ENCODE peak calls at places on chromosomes 16 and 17, in five cellular contexts. V is fibroblast of lung, T is gastrocnemius medialis, C is AG10803, G is spleen. F is an unnamed sample.

GRCh38 chr17:16343569-16343968 is 9.7 kb downstream of the CENPV start:
- DNase-seq in V (no peak), T (no peak), C (no peak), G (no peak), F (no peak)

GRCh38 chr17:67891481-67892119 is 66.3 kb downstream of the BPTF start:
- DNase-seq in V (peak; percentile 54), T (no peak), C (peak; percentile 68), G (no peak), F (no peak)

GRCh38 chr17:17463821-17464220 is 13.0 kb upstream of the MED9 start:
- DNase-seq in V (no peak), T (no peak), C (no peak), G (no peak), F (no peak)

GRCh38 chr17:29094101-29094708 is 51.3 kb downstream of the PIPOX start:
- DNase-seq in V (no peak), T (no peak), C (no peak), G (no peak), F (no peak)

GRCh38 chr17:17269926-17270773 is 10.9 kb downstream of the COPS3 start:
- DNase-seq in V (no peak), T (no peak), C (no peak), G (no peak), F (no peak)

GRCh38 chr16:61544165-61544564 is 492.1 kb downstream of the CDH8 start:
- DNase-seq in V (no peak), T (no peak), C (no peak), G (no peak), F (no peak)

GRCh38 chr17:10073026-10073425 is 125.4 kb downstream of the GAS7 start:
- DNase-seq in V (no peak), T (no peak), C (no peak), G (no peak), F (no peak)

GRCh38 chr17:40605301-40605700 is 40.0 kb upstream of the CCR7 start:
- DNase-seq in V (no peak), T (no peak), C (no peak), G (peak; percentile 57), F (no peak)

GRCh38 chr17:57114085-57114673 is 29.1 kb downstream of the AKAP1 start:
- DNase-seq in V (no peak), T (no peak), C (peak; percentile 9), G (peak; percentile 82), F (peak; percentile 66)

GRCh38 chr17:45091778-45092425 is 30.8 kb downstream of the NMT1 start:
- DNase-seq in V (peak; percentile 36), T (peak; percentile 58), C (peak; percentile 36), G (peak; percentile 21), F (no peak)

GRCh38 chr16:30068750-30069574 is 3.4 kb downstream of the ALDOA start:
- DNase-seq in V (no peak), T (no peak), C (no peak), G (no peak), F (no peak)

GRCh38 chr17:36939944-36940312 is 2.7 kb downstream of the LHX1 start:
- DNase-seq in V (no peak), T (no peak), C (no peak), G (no peak), F (no peak)

GRCh38 chr17:77233127-77233526 is 92.4 kb downstream of the SEC14L1 start:
- DNase-seq in V (no peak), T (no peak), C (no peak), G (no peak), F (no peak)

GRCh38 chr17:77237232-77238008 is 96.7 kb downstream of the SEC14L1 start:
- DNase-seq in V (no peak), T (no peak), C (peak; percentile 26), G (no peak), F (no peak)

GRCh38 chr17:77233635-77234334 is 93.0 kb downstream of the SEC14L1 start:
- DNase-seq in V (peak; percentile 89), T (peak; percentile 40), C (peak; percentile 55), G (no peak), F (no peak)

GRCh38 chr17:77234695-77235094 is 93.9 kb downstream of the SEC14L1 start:
- DNase-seq in V (no peak), T (no peak), C (no peak), G (no peak), F (no peak)

DNA sequence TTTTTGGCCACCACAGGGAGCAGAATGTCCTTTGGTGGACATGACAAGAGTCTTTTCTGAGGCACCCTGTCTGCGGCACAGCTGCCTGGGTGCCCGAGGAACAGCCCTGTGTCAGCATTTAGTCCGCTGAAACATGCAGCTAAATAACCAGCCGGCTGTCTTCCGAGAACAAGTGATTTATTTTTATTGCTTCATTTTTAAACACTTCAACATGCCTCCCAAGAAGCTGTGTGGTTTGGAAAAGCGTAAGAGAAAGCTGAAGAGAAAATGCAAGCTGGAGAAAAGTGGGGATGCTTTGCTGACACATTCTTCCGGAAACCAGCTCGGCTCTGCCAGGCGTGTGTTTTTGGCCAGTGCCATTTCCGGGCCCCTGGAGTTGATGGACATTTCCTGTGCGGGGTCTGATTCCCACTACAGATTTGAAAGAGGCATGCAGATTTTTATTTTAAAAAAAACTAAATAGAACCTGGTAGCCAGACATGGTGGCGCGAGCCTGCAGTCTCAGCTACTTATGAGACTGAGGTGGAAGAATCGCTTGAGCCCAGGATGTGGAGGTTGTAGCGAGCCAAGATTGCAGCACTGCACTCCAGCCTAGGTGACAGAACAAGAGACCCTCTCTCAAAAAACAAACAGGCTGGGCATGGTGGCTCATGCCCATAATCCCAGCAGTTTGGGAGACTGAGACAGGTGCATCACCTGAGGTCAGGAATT is 94.8 kb downstream of the SEC14L1 start:
- DNase-seq in V (peak; percentile 90), T (no peak), C (peak; percentile 96), G (no peak), F (peak; percentile 42)
- H3K4me3 ChIP-seq in V (peak overlapping the region; percentile 48), T (peak overlapping the region; percentile 2), C (peak overlapping the region; percentile 44), G (no peak overlapping the region), F (no peak overlapping the region)

DNA sequence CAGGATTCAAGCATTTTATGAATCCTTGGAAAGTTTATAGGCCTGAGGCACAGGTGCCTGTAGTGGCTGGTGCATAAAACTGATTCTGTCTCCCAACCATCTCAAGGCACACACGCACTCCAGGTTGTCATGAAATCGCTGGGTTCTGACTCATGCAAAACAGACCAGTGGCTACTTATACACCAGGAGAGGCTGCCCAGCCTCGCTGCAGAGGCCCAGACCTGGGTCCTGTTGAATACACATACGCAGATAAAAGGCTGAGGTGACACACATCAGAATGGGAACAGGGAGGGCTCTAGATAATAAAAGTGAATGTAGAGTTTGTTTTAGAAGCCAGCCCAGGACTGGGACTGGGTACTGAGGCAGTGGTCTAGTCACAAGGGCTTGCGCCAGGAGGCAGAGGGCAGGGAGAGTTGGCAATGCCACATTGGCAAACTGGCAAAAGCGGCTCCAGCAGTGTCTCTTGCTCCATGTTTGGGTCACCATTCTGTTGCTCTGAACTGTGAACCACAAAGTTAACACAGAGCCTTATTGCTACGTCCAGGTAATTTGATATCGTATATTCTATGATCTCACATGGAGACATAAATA is 13.6 kb downstream of the OR1D5 start:
- DNase-seq in V (peak; percentile 44), T (no peak), C (no peak), G (no peak), F (no peak)
- H3K4me3 ChIP-seq in V (peak overlapping the region; percentile 80), T (no peak overlapping the region), C (peak overlapping the region; percentile 85), G (peak overlapping the region; percentile 59), F (peak overlapping the region; percentile 48)

DNA sequence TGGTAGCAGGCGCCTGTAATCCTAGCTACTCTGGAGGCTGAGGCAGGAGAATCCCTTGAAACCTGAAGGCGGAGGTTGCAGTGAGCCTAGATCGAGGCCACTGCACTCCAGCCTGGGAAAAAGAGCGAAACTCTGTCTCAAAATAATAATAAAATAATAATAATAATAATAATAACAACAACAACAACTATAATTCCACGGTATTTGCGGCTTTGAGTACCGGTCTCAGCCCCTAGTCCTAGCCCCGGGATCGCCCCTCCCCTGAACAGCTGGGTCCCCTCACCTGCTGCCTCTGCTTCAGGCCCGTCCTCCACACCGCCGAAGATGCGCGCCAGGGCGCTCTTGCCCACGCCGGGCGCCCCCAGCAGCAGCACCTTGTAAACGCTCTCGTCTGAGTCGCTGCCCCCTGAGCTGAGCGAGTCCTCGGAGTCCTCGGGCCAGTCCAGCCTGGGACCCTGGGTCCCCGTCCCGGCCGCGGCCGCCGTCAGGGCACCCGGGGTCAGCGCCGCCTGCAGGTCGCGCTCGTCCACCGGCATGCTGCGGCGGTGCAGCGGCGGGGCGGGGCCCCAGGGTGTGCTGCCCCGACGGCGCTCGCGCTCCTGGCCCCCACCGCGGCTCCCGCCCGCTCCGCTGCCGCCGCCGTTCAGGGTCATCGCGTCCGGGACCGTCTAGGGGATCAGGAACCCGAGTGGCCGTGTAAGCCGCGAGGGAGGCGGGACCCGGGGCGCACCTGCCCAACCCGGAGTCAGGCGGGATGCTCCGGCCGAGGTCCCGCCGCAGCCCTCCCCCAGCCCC is 611 bp downstream of the RRAD start:
- DNase-seq in V (no peak), T (peak; percentile 67), C (no peak), G (no peak), F (peak; percentile 55)
- H3K4me3 ChIP-seq in V (peak overlapping the region; percentile 67), T (peak overlapping the region; percentile 75), C (peak overlapping the region; percentile 50), G (peak overlapping the region; percentile 41), F (peak overlapping the region; percentile 51)

DNA sequence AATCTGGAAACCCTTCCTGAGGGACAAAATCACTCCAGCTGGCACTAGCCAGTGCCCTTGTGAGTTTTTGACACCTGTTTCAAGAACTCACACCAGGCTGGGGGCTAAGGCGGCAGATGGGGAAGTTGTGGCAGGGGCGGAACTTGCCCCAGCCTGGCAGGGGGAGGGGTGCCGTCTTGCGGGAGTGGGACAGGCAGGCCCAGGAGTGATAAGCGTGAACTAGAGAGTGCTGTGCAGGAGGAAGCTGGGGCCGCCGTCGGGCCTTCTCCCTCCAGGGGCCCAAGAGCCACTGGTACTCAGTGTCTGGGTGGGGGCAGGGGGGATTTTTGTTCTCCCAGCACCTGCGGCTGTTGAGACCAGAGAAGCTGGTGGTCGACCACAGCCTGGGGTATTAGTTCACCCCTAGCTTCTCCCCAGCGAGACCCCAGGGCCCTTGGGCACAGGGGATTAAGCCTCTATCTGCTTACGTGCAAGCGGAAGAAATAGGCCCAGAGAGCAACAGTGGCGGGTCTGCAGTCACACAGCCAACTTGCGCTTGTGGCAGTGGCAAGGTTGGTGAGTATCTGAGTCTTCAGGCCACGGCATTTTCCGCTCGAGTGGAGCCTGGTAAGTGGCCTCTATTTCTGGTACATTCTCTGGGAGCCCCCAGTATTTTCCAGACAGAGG is 40.1 kb upstream of the PLCG2 start:
- DNase-seq in V (no peak), T (peak; percentile 33), C (no peak), G (peak; percentile 98), F (peak; percentile 57)
- H3K4me3 ChIP-seq in V (no peak overlapping the region), T (no peak overlapping the region), C (no peak overlapping the region), G (no peak overlapping the region), F (no peak overlapping the region)

GRCh38 chr17:42459256-42459982 is 741 bp downstream of the ATP6V0A1 start:
- DNase-seq in V (peak; percentile 70), T (peak; percentile 57), C (peak; percentile 53), G (peak; percentile 88), F (peak; percentile 70)

GRCh38 chr17:42459983-42460300 is 1.3 kb downstream of the ATP6V0A1 start:
- DNase-seq in V (peak; percentile 71), T (no peak), C (peak; percentile 50), G (no peak), F (no peak)

GRCh38 chr17:42457107-42457787 is 1.4 kb upstream of the ATP6V0A1 start:
- DNase-seq in V (no peak), T (no peak), C (no peak), G (no peak), F (no peak)

GRCh38 chr17:42458497-42459255 is at the start of gene ATP6V0A1:
- DNase-seq in V (peak; percentile 86), T (peak; percentile 96), C (peak; percentile 75), G (peak; percentile 98), F (peak; percentile 96)

GRCh38 chr17:42460371-42460770 is 1.7 kb downstream of the ATP6V0A1 start:
- DNase-seq in V (no peak), T (no peak), C (no peak), G (no peak), F (no peak)
- H3K4me3 ChIP-seq in V (peak overlapping the region; percentile 99), T (peak overlapping the region; percentile 95), C (peak overlapping the region; percentile 88), G (no peak overlapping the region), F (peak overlapping the region; percentile 47)

GRCh38 chr17:35740997-35741931 is 9.8 kb downstream of the RASL10B start:
- DNase-seq in V (no peak), T (no peak), C (no peak), G (no peak), F (no peak)
- H3K4me3 ChIP-seq in V (no peak overlapping the region), T (peak overlapping the region; percentile 42), C (no peak overlapping the region), G (no peak overlapping the region), F (no peak overlapping the region)

F was measured in colonic mucosa.